ENCODE peak calls at places on chromosomes 2 and 18, in five cellular contexts. One of them, this sample, is unnamed.

GRCh38 chr2:165253178-165253577 is 14.0 kb downstream of the SCN2A start:
- DNase-seq in mesothelial cell of epicardium: no peak
- DNase-seq in fibroblast of mammary gland: no peak
- DNase-seq in brain microvascular endothelial cell: no peak
- DNase-seq in endothelial cell: no peak
- DNase-seq in this sample: no peak

GRCh38 chr18:45962461-45962860 is 4.7 kb downstream of the EPG5 start:
- DNase-seq in mesothelial cell of epicardium: no peak
- DNase-seq in fibroblast of mammary gland: no peak
- DNase-seq in brain microvascular endothelial cell: peak
- DNase-seq in endothelial cell: no peak
- DNase-seq in this sample: no peak

GRCh38 chr2:232376260-232376659 is 2.3 kb upstream of the ALPP start:
- DNase-seq in brain microvascular endothelial cell: no peak
- DNase-seq in mesothelial cell of epicardium: no peak
- DNase-seq in endothelial cell: no peak
- DNase-seq in fibroblast of mammary gland: no peak
- DNase-seq in this sample: no peak

GRCh38 chr2:98485453-98485755 is 40.7 kb downstream of the INPP4A start:
- DNase-seq in fibroblast of mammary gland: no peak
- DNase-seq in endothelial cell: no peak
- DNase-seq in brain microvascular endothelial cell: no peak
- DNase-seq in mesothelial cell of epicardium: no peak
- DNase-seq in this sample: no peak

GRCh38 chr2:20556756-20557155 is 94.1 kb downstream of the HS1BP3 start:
- DNase-seq in mesothelial cell of epicardium: no peak
- DNase-seq in fibroblast of mammary gland: no peak
- DNase-seq in endothelial cell: no peak
- DNase-seq in brain microvascular endothelial cell: no peak
- DNase-seq in this sample: no peak

GRCh38 chr18:11607897-11608296 is 1.5 kb upstream of the SLC35G4 start:
- DNase-seq in endothelial cell: no peak
- DNase-seq in mesothelial cell of epicardium: no peak
- DNase-seq in brain microvascular endothelial cell: no peak
- DNase-seq in fibroblast of mammary gland: peak
- DNase-seq in this sample: no peak

GRCh38 chr2:24515335-24515734 is 24.3 kb downstream of the NCOA1 start:
- DNase-seq in fibroblast of mammary gland: peak
- DNase-seq in brain microvascular endothelial cell: peak
- DNase-seq in mesothelial cell of epicardium: no peak
- DNase-seq in endothelial cell: no peak
- DNase-seq in this sample: no peak

GRCh38 chr18:28963481-28963880 is 786.6 kb upstream of the CDH2 start:
- DNase-seq in mesothelial cell of epicardium: no peak
- DNase-seq in endothelial cell: no peak
- DNase-seq in fibroblast of mammary gland: peak
- DNase-seq in brain microvascular endothelial cell: no peak
- DNase-seq in this sample: no peak

GRCh38 chr2:70043252-70043875 is 43.9 kb upstream of the PCBP1 start:
- DNase-seq in endothelial cell: no peak
- DNase-seq in fibroblast of mammary gland: no peak
- DNase-seq in mesothelial cell of epicardium: no peak
- DNase-seq in brain microvascular endothelial cell: no peak
- DNase-seq in this sample: no peak

GRCh38 chr2:185970148-185970852 is 231.7 kb downstream of the FSIP2 start:
- DNase-seq in endothelial cell: no peak
- DNase-seq in mesothelial cell of epicardium: no peak
- DNase-seq in brain microvascular endothelial cell: no peak
- DNase-seq in fibroblast of mammary gland: peak
- DNase-seq in this sample: no peak

GRCh38 chr2:158529379-158530110 is 72.8 kb downstream of the PKP4 start:
- DNase-seq in fibroblast of mammary gland: peak
- DNase-seq in brain microvascular endothelial cell: peak
- DNase-seq in mesothelial cell of epicardium: no peak
- DNase-seq in endothelial cell: no peak
- DNase-seq in this sample: no peak

DNA sequence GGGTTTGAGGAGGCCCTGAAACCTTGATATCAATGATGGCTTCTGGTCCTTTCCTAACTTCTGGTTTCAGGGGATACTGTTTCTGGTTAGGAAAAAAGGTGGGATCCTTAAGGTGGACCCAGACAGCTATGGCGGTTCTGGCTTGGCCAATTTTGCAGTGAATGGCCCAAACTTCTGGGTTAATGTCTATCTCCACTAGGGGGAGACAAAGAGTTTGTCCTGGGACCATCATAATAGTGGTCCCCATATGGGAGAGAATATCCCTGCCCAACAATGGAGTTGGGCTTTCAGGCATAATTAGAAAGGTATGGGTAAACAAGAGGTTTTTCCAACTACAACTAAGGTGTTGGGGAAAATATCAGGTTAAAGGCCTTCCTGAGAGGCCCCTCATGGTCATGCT is 273.5 kb downstream of the CALCRL start:
- DNase-seq in endothelial cell: no peak
- DNase-seq in fibroblast of mammary gland: peak
- DNase-seq in mesothelial cell of epicardium: no peak
- DNase-seq in brain microvascular endothelial cell: no peak
- DNase-seq in this sample: no peak
- TF ChIP-seq CTCF in endothelial cell: peak
- TF ChIP-seq CTCF in fibroblast of mammary gland: peak
- TF ChIP-seq CTCF in mesothelial cell of epicardium: peak
- TF ChIP-seq CTCF in brain microvascular endothelial cell: peak
- TF ChIP-seq CTCF in this sample: no peak

GRCh38 chr2:172791953-172792352 is 56.3 kb downstream of the RAPGEF4 start:
- DNase-seq in brain microvascular endothelial cell: no peak
- DNase-seq in endothelial cell: no peak
- DNase-seq in mesothelial cell of epicardium: no peak
- DNase-seq in fibroblast of mammary gland: no peak
- DNase-seq in this sample: no peak
- TF ChIP-seq CTCF in brain microvascular endothelial cell: no peak
- TF ChIP-seq CTCF in endothelial cell: no peak
- TF ChIP-seq CTCF in mesothelial cell of epicardium: no peak
- TF ChIP-seq CTCF in fibroblast of mammary gland: no peak
- TF ChIP-seq CTCF in this sample: no peak

GRCh38 chr2:152620218-152620617 is 97.0 kb downstream of the PRPF40A start:
- DNase-seq in fibroblast of mammary gland: peak
- DNase-seq in brain microvascular endothelial cell: no peak
- DNase-seq in mesothelial cell of epicardium: no peak
- DNase-seq in endothelial cell: no peak
- DNase-seq in this sample: no peak
- TF ChIP-seq CTCF in fibroblast of mammary gland: no peak
- TF ChIP-seq CTCF in brain microvascular endothelial cell: no peak
- TF ChIP-seq CTCF in mesothelial cell of epicardium: no peak
- TF ChIP-seq CTCF in endothelial cell: no peak
- TF ChIP-seq CTCF in this sample: no peak

GRCh38 chr2:132623096-132623839 is 46.7 kb downstream of the LYPD1 start:
- DNase-seq in fibroblast of mammary gland: peak
- DNase-seq in endothelial cell: no peak
- DNase-seq in brain microvascular endothelial cell: peak
- DNase-seq in mesothelial cell of epicardium: no peak
- DNase-seq in this sample: no peak
- TF ChIP-seq CTCF in fibroblast of mammary gland: no peak
- TF ChIP-seq CTCF in endothelial cell: no peak
- TF ChIP-seq CTCF in brain microvascular endothelial cell: no peak
- TF ChIP-seq CTCF in mesothelial cell of epicardium: no peak
- TF ChIP-seq CTCF in this sample: no peak

GRCh38 chr2:216758431-216759155 is 63.2 kb upstream of the IGFBP5 start:
- DNase-seq in mesothelial cell of epicardium: no peak
- DNase-seq in brain microvascular endothelial cell: no peak
- DNase-seq in endothelial cell: no peak
- DNase-seq in fibroblast of mammary gland: no peak
- DNase-seq in this sample: no peak

GRCh38 chr2:216756435-216756834 is 61.1 kb upstream of the IGFBP5 start:
- DNase-seq in endothelial cell: no peak
- DNase-seq in mesothelial cell of epicardium: no peak
- DNase-seq in fibroblast of mammary gland: no peak
- DNase-seq in brain microvascular endothelial cell: no peak
- DNase-seq in this sample: no peak

GRCh38 chr2:216754812-216755211 is 59.5 kb upstream of the IGFBP5 start:
- DNase-seq in brain microvascular endothelial cell: no peak
- DNase-seq in fibroblast of mammary gland: no peak
- DNase-seq in mesothelial cell of epicardium: no peak
- DNase-seq in endothelial cell: no peak
- DNase-seq in this sample: no peak

GRCh38 chr2:216761119-216761518 is 65.8 kb upstream of the IGFBP5 start:
- DNase-seq in endothelial cell: no peak
- DNase-seq in fibroblast of mammary gland: no peak
- DNase-seq in mesothelial cell of epicardium: no peak
- DNase-seq in brain microvascular endothelial cell: no peak
- DNase-seq in this sample: no peak

DNA sequence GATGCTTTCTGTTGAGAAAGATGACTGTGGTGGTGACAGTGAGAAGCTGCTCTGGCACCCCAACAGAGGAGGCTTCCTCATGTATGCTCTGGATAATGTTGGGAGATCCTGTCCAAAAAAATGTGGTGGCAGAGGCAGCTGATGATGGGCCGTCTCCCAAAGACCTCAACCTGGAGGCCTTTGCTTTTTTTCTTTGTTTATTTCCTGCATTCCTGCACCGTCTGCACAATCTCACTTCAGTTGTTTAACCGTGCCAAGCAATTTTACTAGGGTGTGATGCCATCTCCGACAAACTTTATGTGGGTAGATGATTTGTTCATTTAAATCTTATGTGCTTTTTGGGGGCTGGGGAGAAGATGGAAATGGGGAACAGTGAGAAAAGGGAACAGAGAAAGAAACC is 62.2 kb upstream of the IGFBP5 start:
- DNase-seq in brain microvascular endothelial cell: no peak
- DNase-seq in fibroblast of mammary gland: no peak
- DNase-seq in mesothelial cell of epicardium: no peak
- DNase-seq in endothelial cell: no peak
- DNase-seq in this sample: no peak
- TF ChIP-seq CTCF in brain microvascular endothelial cell: no peak
- TF ChIP-seq CTCF in fibroblast of mammary gland: no peak
- TF ChIP-seq CTCF in mesothelial cell of epicardium: no peak
- TF ChIP-seq CTCF in endothelial cell: no peak
- TF ChIP-seq CTCF in this sample: no peak

DNA sequence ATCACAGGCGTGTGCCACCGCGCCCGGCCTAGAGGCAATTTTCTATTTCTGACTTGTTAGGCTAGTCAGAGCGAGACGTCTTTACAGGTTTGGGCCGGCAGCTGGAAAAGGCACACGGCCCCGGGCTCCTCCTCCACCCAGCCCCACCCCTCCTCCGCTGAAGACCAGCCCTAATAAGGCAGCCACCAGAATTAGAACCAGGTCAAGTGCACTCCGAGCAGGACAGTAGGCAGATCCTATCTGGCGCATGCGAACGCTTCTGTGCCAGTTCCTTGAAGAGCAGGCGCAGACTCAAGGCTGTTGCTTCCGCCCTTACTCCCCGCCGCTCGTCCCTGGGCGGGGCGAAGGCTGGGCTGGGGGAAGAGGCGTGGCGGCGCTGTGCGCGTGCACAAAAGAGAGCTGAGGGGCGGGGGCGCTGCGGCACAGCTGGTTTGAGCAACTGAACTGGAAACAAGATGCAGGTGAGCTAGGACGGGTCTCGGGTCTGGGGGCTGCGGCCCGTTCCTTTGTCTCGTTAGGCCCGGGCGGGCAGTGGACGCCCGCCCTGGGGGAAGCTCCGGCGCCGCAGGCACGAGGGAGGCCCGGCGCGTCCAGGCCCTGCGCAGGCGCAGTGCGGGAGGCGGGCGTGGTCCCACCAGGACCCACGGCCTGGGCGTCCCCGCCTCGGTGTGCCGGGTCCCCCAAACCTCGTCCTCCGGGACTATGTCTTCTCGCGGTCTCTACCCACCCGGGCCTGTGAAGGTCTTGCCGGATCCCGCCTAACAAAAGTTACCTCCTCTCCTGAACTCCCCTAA is at the start of gene PDCL3:
- DNase-seq in fibroblast of mammary gland: peak
- DNase-seq in brain microvascular endothelial cell: peak
- DNase-seq in endothelial cell: peak
- DNase-seq in mesothelial cell of epicardium: peak
- DNase-seq in this sample: peak
- TF ChIP-seq CTCF in fibroblast of mammary gland: no peak
- TF ChIP-seq CTCF in brain microvascular endothelial cell: no peak
- TF ChIP-seq CTCF in endothelial cell: no peak
- TF ChIP-seq CTCF in mesothelial cell of epicardium: no peak
- TF ChIP-seq CTCF in this sample: peak

GRCh38 chr2:240384711-240385450 is 50.6 kb upstream of the GPC1 start:
- DNase-seq in endothelial cell: no peak
- DNase-seq in fibroblast of mammary gland: no peak
- DNase-seq in mesothelial cell of epicardium: no peak
- DNase-seq in brain microvascular endothelial cell: no peak
- DNase-seq in this sample: no peak
- TF ChIP-seq CTCF in endothelial cell: no peak
- TF ChIP-seq CTCF in fibroblast of mammary gland: no peak
- TF ChIP-seq CTCF in mesothelial cell of epicardium: no peak
- TF ChIP-seq CTCF in brain microvascular endothelial cell: no peak
- TF ChIP-seq CTCF in this sample: no peak

GRCh38 chr2:8247905-8248622 is 433.8 kb upstream of the ID2 start:
- DNase-seq in fibroblast of mammary gland: peak
- DNase-seq in mesothelial cell of epicardium: no peak
- DNase-seq in endothelial cell: no peak
- DNase-seq in brain microvascular endothelial cell: peak
- DNase-seq in this sample: no peak
- TF ChIP-seq CTCF in fibroblast of mammary gland: no peak
- TF ChIP-seq CTCF in mesothelial cell of epicardium: no peak
- TF ChIP-seq CTCF in endothelial cell: no peak
- TF ChIP-seq CTCF in brain microvascular endothelial cell: no peak
- TF ChIP-seq CTCF in this sample: no peak

DNA sequence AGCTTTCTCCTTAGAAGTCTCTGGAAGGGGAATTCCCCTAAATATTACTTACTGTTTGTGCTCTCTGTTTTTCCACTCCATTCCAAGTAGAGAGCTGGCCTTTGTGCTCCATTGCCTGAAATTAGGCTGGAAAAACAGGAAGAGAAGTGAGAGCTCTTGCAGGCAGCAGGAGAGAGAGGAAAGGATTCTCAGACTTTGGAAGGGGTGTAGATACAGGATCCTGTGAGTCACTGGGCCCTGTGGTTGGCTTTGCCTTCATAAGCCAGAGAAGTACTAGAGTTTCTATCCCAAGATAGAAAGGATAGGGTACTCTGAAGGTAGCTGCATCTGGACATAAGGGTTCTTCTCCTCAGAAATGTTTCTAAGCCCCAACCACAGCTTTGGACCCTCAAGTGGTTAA is 188.9 kb downstream of the CMPK2 start:
- DNase-seq in brain microvascular endothelial cell: no peak
- DNase-seq in fibroblast of mammary gland: no peak
- DNase-seq in endothelial cell: no peak
- DNase-seq in mesothelial cell of epicardium: no peak
- DNase-seq in this sample: no peak
- TF ChIP-seq CTCF in brain microvascular endothelial cell: no peak
- TF ChIP-seq CTCF in fibroblast of mammary gland: no peak
- TF ChIP-seq CTCF in endothelial cell: no peak
- TF ChIP-seq CTCF in mesothelial cell of epicardium: no peak
- TF ChIP-seq CTCF in this sample: no peak

GRCh38 chr2:163887182-163887581 is 151.4 kb upstream of the FIGN start:
- DNase-seq in endothelial cell: no peak
- DNase-seq in fibroblast of mammary gland: no peak
- DNase-seq in mesothelial cell of epicardium: no peak
- DNase-seq in brain microvascular endothelial cell: no peak
- DNase-seq in this sample: no peak
- TF ChIP-seq CTCF in endothelial cell: peak
- TF ChIP-seq CTCF in fibroblast of mammary gland: peak
- TF ChIP-seq CTCF in mesothelial cell of epicardium: peak
- TF ChIP-seq CTCF in brain microvascular endothelial cell: peak
- TF ChIP-seq CTCF in this sample: peak